ENCODE peak calls at places on chromosomes 6 and 20, in four cellular contexts. One of them, this sample, is unnamed.

GRCh38 chr6:163667372-163668060 is 253.0 kb downstream of the QKI start:
- DNase-seq in mesenteric fat pad: no peak
- DNase-seq in activated gamma-delta T cell treated with Interleukin-2 at 50 U/mL for 16 hours: no peak
- DNase-seq in glomerular endothelial cell: no peak
- DNase-seq in this sample: peak

GRCh38 chr6:89522778-89523177 is 89.8 kb downstream of the ANKRD6 start:
- DNase-seq in glomerular endothelial cell: no peak
- DNase-seq in activated gamma-delta T cell treated with Interleukin-2 at 50 U/mL for 16 hours: no peak
- DNase-seq in mesenteric fat pad: no peak
- DNase-seq in this sample: no peak

GRCh38 chr6:88048556-88048955 is 915 bp downstream of the SPACA1 start:
- DNase-seq in glomerular endothelial cell: no peak
- DNase-seq in mesenteric fat pad: no peak
- DNase-seq in activated gamma-delta T cell treated with Interleukin-2 at 50 U/mL for 16 hours: no peak
- DNase-seq in this sample: no peak

GRCh38 chr6:48135352-48136084 is 24.5 kb upstream of the PTCHD4 start:
- DNase-seq in activated gamma-delta T cell treated with Interleukin-2 at 50 U/mL for 16 hours: no peak
- DNase-seq in glomerular endothelial cell: no peak
- DNase-seq in mesenteric fat pad: no peak
- DNase-seq in this sample: no peak

GRCh38 chr20:50189681-50190250 is 864 bp upstream of the CEBPB start:
- DNase-seq in mesenteric fat pad: no peak
- DNase-seq in glomerular endothelial cell: no peak
- DNase-seq in activated gamma-delta T cell treated with Interleukin-2 at 50 U/mL for 16 hours: peak
- DNase-seq in this sample: no peak

GRCh38 chr20:16415079-16415478 is 158.2 kb downstream of the KIF16B start:
- DNase-seq in mesenteric fat pad: no peak
- DNase-seq in glomerular endothelial cell: no peak
- DNase-seq in activated gamma-delta T cell treated with Interleukin-2 at 50 U/mL for 16 hours: no peak
- DNase-seq in this sample: no peak

GRCh38 chr20:51042657-51043247 is 19.8 kb upstream of the KCNG1 start:
- DNase-seq in activated gamma-delta T cell treated with Interleukin-2 at 50 U/mL for 16 hours: no peak
- DNase-seq in mesenteric fat pad: peak
- DNase-seq in glomerular endothelial cell: no peak
- DNase-seq in this sample: no peak

GRCh38 chr6:42366999-42367352 is 84.8 kb downstream of the TRERF1 start:
- DNase-seq in glomerular endothelial cell: no peak
- DNase-seq in mesenteric fat pad: no peak
- DNase-seq in activated gamma-delta T cell treated with Interleukin-2 at 50 U/mL for 16 hours: no peak
- DNase-seq in this sample: no peak

GRCh38 chr6:13589801-13590200 is 15.4 kb downstream of the SIRT5 start:
- DNase-seq in mesenteric fat pad: no peak
- DNase-seq in glomerular endothelial cell: no peak
- DNase-seq in activated gamma-delta T cell treated with Interleukin-2 at 50 U/mL for 16 hours: no peak
- DNase-seq in this sample: no peak

GRCh38 chr20:5080384-5080877 is 39.3 kb downstream of the PCNA start:
- DNase-seq in activated gamma-delta T cell treated with Interleukin-2 at 50 U/mL for 16 hours: no peak
- DNase-seq in glomerular endothelial cell: no peak
- DNase-seq in mesenteric fat pad: peak
- DNase-seq in this sample: peak

GRCh38 chr6:153537422-153537821 is 406.3 kb upstream of the RGS17 start:
- DNase-seq in activated gamma-delta T cell treated with Interleukin-2 at 50 U/mL for 16 hours: no peak
- DNase-seq in glomerular endothelial cell: no peak
- DNase-seq in mesenteric fat pad: no peak
- DNase-seq in this sample: no peak

GRCh38 chr6:69980624-69981023 is 114.3 kb downstream of the COL19A1 start:
- DNase-seq in mesenteric fat pad: no peak
- DNase-seq in activated gamma-delta T cell treated with Interleukin-2 at 50 U/mL for 16 hours: no peak
- DNase-seq in glomerular endothelial cell: no peak
- DNase-seq in this sample: no peak

GRCh38 chr6:16690244-16691142 is 70.8 kb downstream of the ATXN1 start:
- DNase-seq in mesenteric fat pad: no peak
- DNase-seq in glomerular endothelial cell: no peak
- DNase-seq in activated gamma-delta T cell treated with Interleukin-2 at 50 U/mL for 16 hours: no peak
- DNase-seq in this sample: no peak

GRCh38 chr6:38354905-38355304 is 284.8 kb downstream of the BTBD9 start:
- DNase-seq in mesenteric fat pad: no peak
- DNase-seq in activated gamma-delta T cell treated with Interleukin-2 at 50 U/mL for 16 hours: no peak
- DNase-seq in glomerular endothelial cell: no peak
- DNase-seq in this sample: no peak

GRCh38 chr20:51195419-51195901 is 172.6 kb upstream of the KCNG1 start:
- DNase-seq in mesenteric fat pad: peak
- DNase-seq in glomerular endothelial cell: no peak
- DNase-seq in activated gamma-delta T cell treated with Interleukin-2 at 50 U/mL for 16 hours: no peak
- DNase-seq in this sample: no peak

GRCh38 chr6:166824880-166825250 is 131.5 kb downstream of the RNASET2 start:
- DNase-seq in mesenteric fat pad: no peak
- DNase-seq in glomerular endothelial cell: no peak
- DNase-seq in activated gamma-delta T cell treated with Interleukin-2 at 50 U/mL for 16 hours: no peak
- DNase-seq in this sample: no peak

GRCh38 chr20:42191140-42191860 is 573.1 kb upstream of the CHD6 start:
- DNase-seq in activated gamma-delta T cell treated with Interleukin-2 at 50 U/mL for 16 hours: no peak
- DNase-seq in glomerular endothelial cell: no peak
- DNase-seq in mesenteric fat pad: no peak
- DNase-seq in this sample: no peak

GRCh38 chr6:7200598-7201443 is 93.1 kb downstream of the RREB1 start:
- DNase-seq in glomerular endothelial cell: no peak
- DNase-seq in activated gamma-delta T cell treated with Interleukin-2 at 50 U/mL for 16 hours: no peak
- DNase-seq in mesenteric fat pad: no peak
- DNase-seq in this sample: no peak

GRCh38 chr20:61448396-61448795 is 196.3 kb downstream of the CDH4 start:
- DNase-seq in activated gamma-delta T cell treated with Interleukin-2 at 50 U/mL for 16 hours: no peak
- DNase-seq in glomerular endothelial cell: no peak
- DNase-seq in mesenteric fat pad: no peak
- DNase-seq in this sample: peak

GRCh38 chr6:11120273-11121005 is 8.9 kb upstream of the ERVFRD-1 start:
- DNase-seq in glomerular endothelial cell: no peak
- DNase-seq in mesenteric fat pad: no peak
- DNase-seq in activated gamma-delta T cell treated with Interleukin-2 at 50 U/mL for 16 hours: no peak
- DNase-seq in this sample: no peak

GRCh38 chr6:116364361-116364760 is 6.4 kb upstream of the DSE start:
- DNase-seq in mesenteric fat pad: no peak
- DNase-seq in glomerular endothelial cell: no peak
- DNase-seq in activated gamma-delta T cell treated with Interleukin-2 at 50 U/mL for 16 hours: no peak
- DNase-seq in this sample: no peak

GRCh38 chr6:168260385-168260987 is 59.1 kb downstream of the DACT2 start:
- DNase-seq in glomerular endothelial cell: no peak
- DNase-seq in activated gamma-delta T cell treated with Interleukin-2 at 50 U/mL for 16 hours: no peak
- DNase-seq in mesenteric fat pad: peak
- DNase-seq in this sample: no peak

GRCh38 chr6:36754582-36755434 is 57.2 kb downstream of the RAB44 start:
- DNase-seq in activated gamma-delta T cell treated with Interleukin-2 at 50 U/mL for 16 hours: no peak
- DNase-seq in glomerular endothelial cell: no peak
- DNase-seq in mesenteric fat pad: no peak
- DNase-seq in this sample: no peak

GRCh38 chr6:97114645-97115044 is 168.4 kb downstream of the MMS22L start:
- DNase-seq in mesenteric fat pad: no peak
- DNase-seq in glomerular endothelial cell: no peak
- DNase-seq in activated gamma-delta T cell treated with Interleukin-2 at 50 U/mL for 16 hours: no peak
- DNase-seq in this sample: no peak

GRCh38 chr6:165605901-165606739 is 56.9 kb downstream of the PDE10A start:
- DNase-seq in glomerular endothelial cell: no peak
- DNase-seq in mesenteric fat pad: no peak
- DNase-seq in activated gamma-delta T cell treated with Interleukin-2 at 50 U/mL for 16 hours: no peak
- DNase-seq in this sample: no peak

GRCh38 chr6:71977860-71978259 is 91.5 kb downstream of the RIMS1 start:
- DNase-seq in mesenteric fat pad: no peak
- DNase-seq in activated gamma-delta T cell treated with Interleukin-2 at 50 U/mL for 16 hours: no peak
- DNase-seq in glomerular endothelial cell: no peak
- DNase-seq in this sample: no peak

GRCh38 chr6:150894191-150894744 is 28.8 kb downstream of the MTHFD1L start:
- DNase-seq in glomerular endothelial cell: no peak
- DNase-seq in activated gamma-delta T cell treated with Interleukin-2 at 50 U/mL for 16 hours: no peak
- DNase-seq in mesenteric fat pad: no peak
- DNase-seq in this sample: no peak

GRCh38 chr6:99868074-99868702 is 125.8 kb downstream of the MCHR2 start:
- DNase-seq in activated gamma-delta T cell treated with Interleukin-2 at 50 U/mL for 16 hours: peak
- DNase-seq in mesenteric fat pad: no peak
- DNase-seq in glomerular endothelial cell: peak
- DNase-seq in this sample: peak

GRCh38 chr6:65760285-65760684 is 53.3 kb upstream of the EYS start:
- DNase-seq in glomerular endothelial cell: no peak
- DNase-seq in mesenteric fat pad: no peak
- DNase-seq in activated gamma-delta T cell treated with Interleukin-2 at 50 U/mL for 16 hours: no peak
- DNase-seq in this sample: no peak

GRCh38 chr20:46963196-46963529 is 68.5 kb downstream of the EYA2 start:
- DNase-seq in activated gamma-delta T cell treated with Interleukin-2 at 50 U/mL for 16 hours: no peak
- DNase-seq in mesenteric fat pad: no peak
- DNase-seq in glomerular endothelial cell: no peak
- DNase-seq in this sample: peak

GRCh38 chr6:113954653-113955052 is 16.3 kb downstream of the HDAC2 start:
- DNase-seq in activated gamma-delta T cell treated with Interleukin-2 at 50 U/mL for 16 hours: no peak
- DNase-seq in mesenteric fat pad: no peak
- DNase-seq in glomerular endothelial cell: no peak
- DNase-seq in this sample: no peak

GRCh38 chr20:56735087-56735642 is 106.1 kb downstream of the TFAP2C start:
- DNase-seq in activated gamma-delta T cell treated with Interleukin-2 at 50 U/mL for 16 hours: no peak
- DNase-seq in mesenteric fat pad: no peak
- DNase-seq in glomerular endothelial cell: no peak
- DNase-seq in this sample: peak

GRCh38 chr6:111417181-111417585 is 65.8 kb downstream of the REV3L start:
- DNase-seq in activated gamma-delta T cell treated with Interleukin-2 at 50 U/mL for 16 hours: no peak
- DNase-seq in mesenteric fat pad: no peak
- DNase-seq in glomerular endothelial cell: no peak
- DNase-seq in this sample: peak

GRCh38 chr6:90168693-90169131 is 127.9 kb downstream of the BACH2 start:
- DNase-seq in glomerular endothelial cell: no peak
- DNase-seq in mesenteric fat pad: no peak
- DNase-seq in activated gamma-delta T cell treated with Interleukin-2 at 50 U/mL for 16 hours: no peak
- DNase-seq in this sample: no peak

GRCh38 chr6:130587778-130588520 is 222.1 kb downstream of the TMEM200A start:
- DNase-seq in activated gamma-delta T cell treated with Interleukin-2 at 50 U/mL for 16 hours: no peak
- DNase-seq in glomerular endothelial cell: no peak
- DNase-seq in mesenteric fat pad: no peak
- DNase-seq in this sample: no peak

GRCh38 chr6:162090734-162091133 is 636.8 kb downstream of the PRKN start:
- DNase-seq in activated gamma-delta T cell treated with Interleukin-2 at 50 U/mL for 16 hours: no peak
- DNase-seq in glomerular endothelial cell: no peak
- DNase-seq in mesenteric fat pad: no peak
- DNase-seq in this sample: no peak

GRCh38 chr6:13527669-13528051 is 40.3 kb upstream of the GFOD1 start:
- DNase-seq in mesenteric fat pad: no peak
- DNase-seq in glomerular endothelial cell: no peak
- DNase-seq in activated gamma-delta T cell treated with Interleukin-2 at 50 U/mL for 16 hours: no peak
- DNase-seq in this sample: no peak

GRCh38 chr20:62636446-62636845 is 5.9 kb upstream of the SLCO4A1 start:
- DNase-seq in activated gamma-delta T cell treated with Interleukin-2 at 50 U/mL for 16 hours: no peak
- DNase-seq in glomerular endothelial cell: no peak
- DNase-seq in mesenteric fat pad: no peak
- DNase-seq in this sample: no peak

GRCh38 chr20:24684421-24684871 is 215.0 kb downstream of the SYNDIG1 start:
- DNase-seq in glomerular endothelial cell: no peak
- DNase-seq in activated gamma-delta T cell treated with Interleukin-2 at 50 U/mL for 16 hours: no peak
- DNase-seq in mesenteric fat pad: peak
- DNase-seq in this sample: peak

This sample was measured in Ammon's horn.